ENCODE peak calls at places on chromosome 12, in four cellular contexts. One of them, this sample, is unnamed.

GRCh38 chr12:51922146-51922545 is 14.8 kb downstream of the ACVRL1 start:
- DNase-seq in iris pigment epithelial cell: no peak
- DNase-seq in GM18507: no peak
- DNase-seq in activated effector memory CD4-positive, alpha-beta T cell treated with anti-CD3 and anti-CD28 coated beads, Interleukin-2, amount 50 U/mL, for 16 hours: peak
- DNase-seq in this sample: no peak

GRCh38 chr12:48861111-48861510 is 4.6 kb downstream of the RND1 start:
- DNase-seq in iris pigment epithelial cell: no peak
- DNase-seq in GM18507: no peak
- DNase-seq in activated effector memory CD4-positive, alpha-beta T cell treated with anti-CD3 and anti-CD28 coated beads, Interleukin-2, amount 50 U/mL, for 16 hours: no peak
- DNase-seq in this sample: no peak

GRCh38 chr12:127214196-127214595 is 1052.8 kb upstream of the TMEM132C start:
- DNase-seq in iris pigment epithelial cell: no peak
- DNase-seq in GM18507: no peak
- DNase-seq in activated effector memory CD4-positive, alpha-beta T cell treated with anti-CD3 and anti-CD28 coated beads, Interleukin-2, amount 50 U/mL, for 16 hours: no peak
- DNase-seq in this sample: no peak

GRCh38 chr12:94717656-94718055 is 67.3 kb upstream of the TMCC3 start:
- DNase-seq in iris pigment epithelial cell: no peak
- DNase-seq in GM18507: no peak
- DNase-seq in activated effector memory CD4-positive, alpha-beta T cell treated with anti-CD3 and anti-CD28 coated beads, Interleukin-2, amount 50 U/mL, for 16 hours: no peak
- DNase-seq in this sample: no peak

GRCh38 chr12:119117936-119118335 is 60.8 kb upstream of the HSPB8 start:
- DNase-seq in iris pigment epithelial cell: no peak
- DNase-seq in GM18507: no peak
- DNase-seq in activated effector memory CD4-positive, alpha-beta T cell treated with anti-CD3 and anti-CD28 coated beads, Interleukin-2, amount 50 U/mL, for 16 hours: no peak
- DNase-seq in this sample: no peak

GRCh38 chr12:30754383-30754749 is 385 bp downstream of the CAPRIN2 start:
- DNase-seq in iris pigment epithelial cell: no peak
- DNase-seq in GM18507: peak
- DNase-seq in activated effector memory CD4-positive, alpha-beta T cell treated with anti-CD3 and anti-CD28 coated beads, Interleukin-2, amount 50 U/mL, for 16 hours: no peak
- DNase-seq in this sample: no peak

GRCh38 chr12:121872546-121873223 is 14.0 kb upstream of the HPD start:
- DNase-seq in iris pigment epithelial cell: peak
- DNase-seq in GM18507: no peak
- DNase-seq in activated effector memory CD4-positive, alpha-beta T cell treated with anti-CD3 and anti-CD28 coated beads, Interleukin-2, amount 50 U/mL, for 16 hours: no peak
- DNase-seq in this sample: peak

GRCh38 chr12:42129595-42130204 is 15.0 kb downstream of the GXYLT1 start:
- DNase-seq in iris pigment epithelial cell: peak
- DNase-seq in GM18507: no peak
- DNase-seq in activated effector memory CD4-positive, alpha-beta T cell treated with anti-CD3 and anti-CD28 coated beads, Interleukin-2, amount 50 U/mL, for 16 hours: no peak
- DNase-seq in this sample: no peak

GRCh38 chr12:127126260-127126628 is 1140.7 kb upstream of the TMEM132C start:
- DNase-seq in iris pigment epithelial cell: no peak
- DNase-seq in GM18507: no peak
- DNase-seq in activated effector memory CD4-positive, alpha-beta T cell treated with anti-CD3 and anti-CD28 coated beads, Interleukin-2, amount 50 U/mL, for 16 hours: no peak
- DNase-seq in this sample: no peak

GRCh38 chr12:9107542-9107873 is 8.2 kb downstream of the A2M start:
- DNase-seq in iris pigment epithelial cell: no peak
- DNase-seq in GM18507: no peak
- DNase-seq in activated effector memory CD4-positive, alpha-beta T cell treated with anti-CD3 and anti-CD28 coated beads, Interleukin-2, amount 50 U/mL, for 16 hours: no peak
- DNase-seq in this sample: no peak

GRCh38 chr12:124687695-124688301 is 120.4 kb upstream of the NCOR2 start:
- DNase-seq in iris pigment epithelial cell: peak
- DNase-seq in GM18507: no peak
- DNase-seq in activated effector memory CD4-positive, alpha-beta T cell treated with anti-CD3 and anti-CD28 coated beads, Interleukin-2, amount 50 U/mL, for 16 hours: no peak
- DNase-seq in this sample: peak

GRCh38 chr12:109523071-109523470 is 45.6 kb downstream of the UBE3B start:
- DNase-seq in iris pigment epithelial cell: no peak
- DNase-seq in GM18507: no peak
- DNase-seq in activated effector memory CD4-positive, alpha-beta T cell treated with anti-CD3 and anti-CD28 coated beads, Interleukin-2, amount 50 U/mL, for 16 hours: peak
- DNase-seq in this sample: peak

GRCh38 chr12:127548123-127548553 is 718.8 kb upstream of the TMEM132C start:
- DNase-seq in iris pigment epithelial cell: peak
- DNase-seq in GM18507: no peak
- DNase-seq in activated effector memory CD4-positive, alpha-beta T cell treated with anti-CD3 and anti-CD28 coated beads, Interleukin-2, amount 50 U/mL, for 16 hours: no peak
- DNase-seq in this sample: no peak

GRCh38 chr12:64016521-64016920 is 172.0 kb downstream of the SRGAP1 start:
- DNase-seq in iris pigment epithelial cell: no peak
- DNase-seq in GM18507: no peak
- DNase-seq in activated effector memory CD4-positive, alpha-beta T cell treated with anti-CD3 and anti-CD28 coated beads, Interleukin-2, amount 50 U/mL, for 16 hours: no peak
- DNase-seq in this sample: no peak

GRCh38 chr12:78671295-78671694 is 193.3 kb upstream of the SYT1 start:
- DNase-seq in iris pigment epithelial cell: peak
- DNase-seq in GM18507: no peak
- DNase-seq in activated effector memory CD4-positive, alpha-beta T cell treated with anti-CD3 and anti-CD28 coated beads, Interleukin-2, amount 50 U/mL, for 16 hours: no peak
- DNase-seq in this sample: no peak

GRCh38 chr12:5073838-5074237 is 30.2 kb downstream of the KCNA5 start:
- DNase-seq in iris pigment epithelial cell: no peak
- DNase-seq in GM18507: no peak
- DNase-seq in activated effector memory CD4-positive, alpha-beta T cell treated with anti-CD3 and anti-CD28 coated beads, Interleukin-2, amount 50 U/mL, for 16 hours: no peak
- DNase-seq in this sample: no peak

GRCh38 chr12:19036673-19037357 is 92.7 kb upstream of the PLEKHA5 start:
- DNase-seq in iris pigment epithelial cell: no peak
- DNase-seq in GM18507: no peak
- DNase-seq in activated effector memory CD4-positive, alpha-beta T cell treated with anti-CD3 and anti-CD28 coated beads, Interleukin-2, amount 50 U/mL, for 16 hours: no peak
- DNase-seq in this sample: no peak

GRCh38 chr12:2212971-2213869 is 160.4 kb downstream of the CACNA1C start:
- DNase-seq in iris pigment epithelial cell: no peak
- DNase-seq in GM18507: no peak
- DNase-seq in activated effector memory CD4-positive, alpha-beta T cell treated with anti-CD3 and anti-CD28 coated beads, Interleukin-2, amount 50 U/mL, for 16 hours: no peak
- DNase-seq in this sample: no peak

GRCh38 chr12:93536766-93537515 is 35.5 kb upstream of the SOCS2 start:
- DNase-seq in iris pigment epithelial cell: no peak
- DNase-seq in GM18507: no peak
- DNase-seq in activated effector memory CD4-positive, alpha-beta T cell treated with anti-CD3 and anti-CD28 coated beads, Interleukin-2, amount 50 U/mL, for 16 hours: no peak
- DNase-seq in this sample: no peak

GRCh38 chr12:113899844-113900471 is 66.2 kb downstream of the RBM19 start:
- DNase-seq in iris pigment epithelial cell: no peak
- DNase-seq in GM18507: no peak
- DNase-seq in activated effector memory CD4-positive, alpha-beta T cell treated with anti-CD3 and anti-CD28 coated beads, Interleukin-2, amount 50 U/mL, for 16 hours: no peak
- DNase-seq in this sample: no peak

GRCh38 chr12:12606793-12607589 is 4.7 kb upstream of the CREBL2 start:
- DNase-seq in iris pigment epithelial cell: peak
- DNase-seq in GM18507: no peak
- DNase-seq in activated effector memory CD4-positive, alpha-beta T cell treated with anti-CD3 and anti-CD28 coated beads, Interleukin-2, amount 50 U/mL, for 16 hours: no peak
- DNase-seq in this sample: no peak

GRCh38 chr12:54028324-54029201 is at the start of gene HOXC6:
- DNase-seq in iris pigment epithelial cell: peak
- DNase-seq in GM18507: no peak
- DNase-seq in activated effector memory CD4-positive, alpha-beta T cell treated with anti-CD3 and anti-CD28 coated beads, Interleukin-2, amount 50 U/mL, for 16 hours: no peak
- DNase-seq in this sample: no peak

GRCh38 chr12:96578526-96579125 is 89.2 kb downstream of the CFAP54 start:
- DNase-seq in iris pigment epithelial cell: peak
- DNase-seq in GM18507: peak
- DNase-seq in activated effector memory CD4-positive, alpha-beta T cell treated with anti-CD3 and anti-CD28 coated beads, Interleukin-2, amount 50 U/mL, for 16 hours: no peak
- DNase-seq in this sample: no peak

GRCh38 chr12:131452444-131452860 is 258.4 kb upstream of the SFSWAP start:
- DNase-seq in iris pigment epithelial cell: no peak
- DNase-seq in GM18507: no peak
- DNase-seq in activated effector memory CD4-positive, alpha-beta T cell treated with anti-CD3 and anti-CD28 coated beads, Interleukin-2, amount 50 U/mL, for 16 hours: no peak
- DNase-seq in this sample: no peak

GRCh38 chr12:126247936-126248335 is 1182.7 kb downstream of the AACS start:
- DNase-seq in iris pigment epithelial cell: peak
- DNase-seq in GM18507: no peak
- DNase-seq in activated effector memory CD4-positive, alpha-beta T cell treated with anti-CD3 and anti-CD28 coated beads, Interleukin-2, amount 50 U/mL, for 16 hours: no peak
- DNase-seq in this sample: no peak

GRCh38 chr12:118058881-118059644 is 1.9 kb downstream of the WSB2 start:
- DNase-seq in iris pigment epithelial cell: peak
- DNase-seq in GM18507: no peak
- DNase-seq in activated effector memory CD4-positive, alpha-beta T cell treated with anti-CD3 and anti-CD28 coated beads, Interleukin-2, amount 50 U/mL, for 16 hours: no peak
- DNase-seq in this sample: no peak

GRCh38 chr12:117143008-117143532 is 43.9 kb upstream of the TESC start:
- DNase-seq in iris pigment epithelial cell: peak
- DNase-seq in GM18507: no peak
- DNase-seq in activated effector memory CD4-positive, alpha-beta T cell treated with anti-CD3 and anti-CD28 coated beads, Interleukin-2, amount 50 U/mL, for 16 hours: no peak
- DNase-seq in this sample: no peak

GRCh38 chr12:15728118-15728598 is 61.0 kb downstream of the EPS8 start:
- DNase-seq in iris pigment epithelial cell: peak
- DNase-seq in GM18507: no peak
- DNase-seq in activated effector memory CD4-positive, alpha-beta T cell treated with anti-CD3 and anti-CD28 coated beads, Interleukin-2, amount 50 U/mL, for 16 hours: no peak
- DNase-seq in this sample: no peak

GRCh38 chr12:118980407-118981014 is 830 bp upstream of the SRRM4 start:
- DNase-seq in iris pigment epithelial cell: no peak
- DNase-seq in GM18507: no peak
- DNase-seq in activated effector memory CD4-positive, alpha-beta T cell treated with anti-CD3 and anti-CD28 coated beads, Interleukin-2, amount 50 U/mL, for 16 hours: no peak
- DNase-seq in this sample: no peak

GRCh38 chr12:59710004-59710628 is 114.3 kb downstream of the SLC16A7 start:
- DNase-seq in iris pigment epithelial cell: no peak
- DNase-seq in GM18507: no peak
- DNase-seq in activated effector memory CD4-positive, alpha-beta T cell treated with anti-CD3 and anti-CD28 coated beads, Interleukin-2, amount 50 U/mL, for 16 hours: no peak
- DNase-seq in this sample: no peak

GRCh38 chr12:59046763-59047534 is 126.6 kb upstream of the LRIG3 start:
- DNase-seq in iris pigment epithelial cell: peak
- DNase-seq in GM18507: no peak
- DNase-seq in activated effector memory CD4-positive, alpha-beta T cell treated with anti-CD3 and anti-CD28 coated beads, Interleukin-2, amount 50 U/mL, for 16 hours: no peak
- DNase-seq in this sample: no peak

GRCh38 chr12:122079532-122080081 is 1.1 kb downstream of the MLXIP start:
- DNase-seq in iris pigment epithelial cell: no peak
- DNase-seq in GM18507: no peak
- DNase-seq in activated effector memory CD4-positive, alpha-beta T cell treated with anti-CD3 and anti-CD28 coated beads, Interleukin-2, amount 50 U/mL, for 16 hours: peak
- DNase-seq in this sample: no peak

GRCh38 chr12:11967356-11968040 is 103.2 kb upstream of the BCL2L14 start:
- DNase-seq in iris pigment epithelial cell: no peak
- DNase-seq in GM18507: no peak
- DNase-seq in activated effector memory CD4-positive, alpha-beta T cell treated with anti-CD3 and anti-CD28 coated beads, Interleukin-2, amount 50 U/mL, for 16 hours: no peak
- DNase-seq in this sample: peak

GRCh38 chr12:86261142-86261541 is 5.0 kb upstream of the MGAT4C start:
- DNase-seq in iris pigment epithelial cell: peak
- DNase-seq in GM18507: no peak
- DNase-seq in activated effector memory CD4-positive, alpha-beta T cell treated with anti-CD3 and anti-CD28 coated beads, Interleukin-2, amount 50 U/mL, for 16 hours: no peak
- DNase-seq in this sample: no peak

GRCh38 chr12:132638541-132639408 is 20.2 kb downstream of the P2RX2 start:
- DNase-seq in iris pigment epithelial cell: peak
- DNase-seq in GM18507: no peak
- DNase-seq in activated effector memory CD4-positive, alpha-beta T cell treated with anti-CD3 and anti-CD28 coated beads, Interleukin-2, amount 50 U/mL, for 16 hours: no peak
- DNase-seq in this sample: no peak

GRCh38 chr12:14774074-14774943 is 29.0 kb downstream of the WBP11 start:
- DNase-seq in iris pigment epithelial cell: peak
- DNase-seq in GM18507: peak
- DNase-seq in activated effector memory CD4-positive, alpha-beta T cell treated with anti-CD3 and anti-CD28 coated beads, Interleukin-2, amount 50 U/mL, for 16 hours: peak
- DNase-seq in this sample: peak